ENCODE peak calls at places on chromosomes 6 and 20, in six cellular contexts. Z is left ventricle myocardium inferior, J is mesendoderm, Y is NCI-H1105, P is H54, W is hippocampal formation. O is an unnamed sample.

GRCh38 chr6:16909599-16910360 is 148.5 kb upstream of the ATXN1 start:
- DNase-seq in W (no peak), Y (no peak), J (no peak), Z (no peak), P (no peak), O (no peak)

GRCh38 chr20:31569163-31570020 is 35.7 kb upstream of the ID1 start:
- DNase-seq in Y (peak; percentile 58), Z (peak; percentile 57), J (peak; percentile 71), P (no peak), W (peak; percentile 41), O (no peak)

GRCh38 chr6:100512203-100512862 is 47.6 kb upstream of the SIM1 start:
- DNase-seq in Z (no peak), P (no peak), J (no peak), Y (no peak), W (no peak), O (no peak)

GRCh38 chr6:119052292-119052889 is 26.1 kb downstream of the FAM184A start:
- DNase-seq in W (no peak), Y (no peak), P (no peak), Z (no peak), J (no peak), O (no peak)

GRCh38 chr20:10504893-10505292 is 69.8 kb downstream of the SLX4IP start:
- DNase-seq in Y (no peak), Z (no peak), P (no peak), J (no peak), W (no peak), O (no peak)

GRCh38 chr6:161918154-161918553 is 644.3 kb upstream of the AGPAT4 start:
- DNase-seq in Z (no peak), P (no peak), J (no peak), W (no peak), Y (peak; percentile 74), O (no peak)

GRCh38 chr6:84422380-84422968 is 195.0 kb upstream of the CEP162 start:
- DNase-seq in P (peak; percentile 30), Y (no peak), J (peak; percentile 66), Z (peak; percentile 46), W (peak; percentile 1), O (no peak)

GRCh38 chr6:156630613-156631302 is 146.4 kb upstream of the ARID1B start:
- DNase-seq in J (no peak), Z (no peak), W (no peak), Y (no peak), P (no peak), O (no peak)

GRCh38 chr20:60950547-60950946 is 301.5 kb upstream of the CDH4 start:
- DNase-seq in J (no peak), W (no peak), Y (no peak), Z (no peak), P (no peak), O (no peak)

GRCh38 chr6:142414462-142414861 is 112.7 kb downstream of the ADGRG6 start:
- DNase-seq in Z (no peak), P (no peak), J (no peak), W (no peak), Y (no peak), O (no peak)

GRCh38 chr20:37881601-37882343 is 21.2 kb upstream of the VSTM2L start:
- DNase-seq in P (no peak), W (no peak), Y (no peak), J (no peak), Z (no peak), O (no peak)

GRCh38 chr20:9520096-9520495 is 5.7 kb downstream of the LAMP5 start:
- DNase-seq in Z (no peak), Y (no peak), W (no peak), J (no peak), P (no peak), O (no peak)

GRCh38 chr20:31713312-31714049 is 9.2 kb downstream of the BCL2L1 start:
- DNase-seq in Z (peak; percentile 84), Y (no peak), J (peak; percentile 90), P (peak; percentile 71), W (no peak), O (peak; percentile 30)

GRCh38 chr20:35886537-35886936 is 67.8 kb downstream of the SCAND1 start:
- DNase-seq in P (no peak), J (peak; percentile 77), Z (peak; percentile 57), Y (no peak), W (no peak), O (no peak)

GRCh38 chr6:167913699-167914098 is 83.8 kb upstream of the KIF25 start:
- DNase-seq in Z (no peak), P (no peak), W (no peak), J (no peak), Y (no peak), O (no peak)

GRCh38 chr20:50366270-50367103 is 143.7 kb upstream of the PTPN1 start:
- DNase-seq in P (no peak), J (no peak), W (no peak), Y (peak; percentile 97), Z (no peak), O (peak; percentile 28)

GRCh38 chr20:44467289-44467883 is 8.3 kb upstream of the TTPAL start:
- DNase-seq in J (no peak), W (no peak), P (no peak), Y (no peak), Z (peak; percentile 40), O (no peak)

GRCh38 chr6:113694278-113695077 is 162.7 kb upstream of the MARCKS start:
- DNase-seq in J (no peak), Z (no peak), W (no peak), P (no peak), Y (no peak), O (no peak)

GRCh38 chr6:129672883-129673631 is 36.9 kb downstream of the ARHGAP18 start:
- DNase-seq in W (no peak), Y (no peak), P (peak; percentile 14), J (peak; percentile 66), Z (no peak), O (no peak)

GRCh38 chr6:49980898-49981297 is 11.5 kb upstream of the DEFB113 start:
- DNase-seq in Y (no peak), J (no peak), W (no peak), P (no peak), Z (no peak), O (no peak)

GRCh38 chr6:77587963-77588362 is 64.9 kb upstream of the MEI4 start:
- DNase-seq in Z (no peak), Y (no peak), J (no peak), P (no peak), W (no peak), O (no peak)

GRCh38 chr20:35823937-35824336 is 52.1 kb downstream of the PHF20 start:
- DNase-seq in P (no peak), J (peak; percentile 67), Z (no peak), Y (no peak), W (no peak), O (no peak)

GRCh38 chr6:134870677-134871498 is 79.0 kb downstream of the ALDH8A1 start:
- DNase-seq in Y (no peak), W (no peak), P (no peak), J (no peak), Z (no peak), O (no peak)

GRCh38 chr6:140858381-140858971 is 1274.2 kb upstream of the GJE1 start:
- DNase-seq in W (no peak), P (no peak), Z (no peak), Y (no peak), J (no peak), O (no peak)

GRCh38 chr20:1423625-1424106 is 30.8 kb upstream of the FKBP1A start:
- DNase-seq in Z (no peak), W (no peak), Y (no peak), P (no peak), J (peak; percentile 99), O (no peak)